ENCODE peak calls at places on chromosome 3, in ten cellular contexts. I is mesothelial cell of epicardium, R is BJ, C is H9, A is A549, W is WTC11, S is foreskin fibroblast, D is astrocyte, P is endothelial cell, V is lower leg skin. E is an unnamed sample.

GRCh38 chr3:97970131-97970530 is 2.1 kb downstream of the RIOX2 start:
- DNase-seq in I (no peak), R (no peak), C (no peak), A (no peak), W (no peak), S (no peak), D (no peak), P (no peak), V (no peak), E (no peak)

GRCh38 chr3:136105044-136105443 is 91.1 kb downstream of the MSL2 start:
- DNase-seq in I (no peak), R (no peak), C (no peak), A (no peak), W (no peak), S (no peak), D (no peak), P (no peak), V (no peak), E (no peak)

GRCh38 chr3:55651011-55651410 is 163.9 kb upstream of the WNT5A start:
- DNase-seq in I (no peak), R (no peak), C (no peak), A (no peak), W (no peak), S (no peak), D (no peak), P (no peak), V (no peak), E (no peak)

GRCh38 chr3:43979637-43980036 is 262.0 kb upstream of the TOPAZ1 start:
- DNase-seq in I (no peak), R (no peak), C (no peak), A (no peak), W (no peak), S (no peak), D (no peak), P (no peak), V (no peak), E (no peak)

GRCh38 chr3:57803647-57804081 is 47.6 kb downstream of the SLMAP start:
- DNase-seq in I (no peak), R (peak), C (no peak), A (peak), W (no peak), S (peak), D (peak), P (no peak), V (peak), E (no peak)

GRCh38 chr3:122946185-122946584 is 81.4 kb downstream of the SEMA5B start:
- DNase-seq in I (no peak), R (no peak), C (no peak), A (no peak), W (no peak), S (no peak), D (no peak), P (no peak), V (no peak), E (no peak)

GRCh38 chr3:173138031-173138430 is 3.0 kb downstream of the SPATA16 start:
- DNase-seq in I (no peak), R (no peak), C (no peak), A (no peak), W (no peak), S (no peak), D (peak), P (no peak), V (no peak), E (no peak)

GRCh38 chr3:141660598-141660947 is 77.5 kb upstream of the RNF7 start:
- DNase-seq in I (no peak), R (no peak), C (no peak), A (no peak), W (no peak), S (no peak), D (no peak), P (no peak), V (no peak), E (no peak)

GRCh38 chr3:111968319-111969059 is 10.3 kb upstream of the ABHD10 start:
- DNase-seq in I (no peak), R (no peak), C (no peak), A (no peak), W (no peak), S (no peak), D (no peak), P (no peak), V (no peak), E (no peak)

GRCh38 chr3:72628065-72628464 is 220.2 kb downstream of the SHQ1 start:
- DNase-seq in I (peak), R (no peak), C (no peak), A (no peak), W (no peak), S (no peak), D (no peak), P (no peak), V (peak), E (no peak)

GRCh38 chr3:170330366-170330765 is 27.1 kb upstream of the SKIL start:
- DNase-seq in I (no peak), R (no peak), C (peak), A (peak), W (no peak), S (peak), D (peak), P (no peak), V (no peak), E (no peak)

GRCh38 chr3:194631696-194632095 is 1.5 kb downstream of the TMEM44 start:
- DNase-seq in I (no peak), R (no peak), C (no peak), A (no peak), W (no peak), S (no peak), D (no peak), P (no peak), V (no peak), E (no peak)

GRCh38 chr3:45054196-45054857 is 28.2 kb downstream of the CLEC3B start:
- DNase-seq in I (no peak), R (peak), C (no peak), A (no peak), W (no peak), S (peak), D (peak), P (no peak), V (peak), E (no peak)

GRCh38 chr3:48952510-48953118 is 34.0 kb downstream of the ARIH2 start:
- DNase-seq in I (no peak), R (no peak), C (peak), A (no peak), W (peak), S (no peak), D (no peak), P (peak), V (no peak), E (peak)

GRCh38 chr3:135314227-135314626 is 519.2 kb downstream of the EPHB1 start:
- DNase-seq in I (no peak), R (no peak), C (no peak), A (no peak), W (no peak), S (no peak), D (no peak), P (no peak), V (no peak), E (no peak)

GRCh38 chr3:15319575-15319974 is 12.8 kb downstream of the SH3BP5 start:
- DNase-seq in I (no peak), R (no peak), C (no peak), A (no peak), W (no peak), S (peak), D (peak), P (no peak), V (no peak), E (no peak)

GRCh38 chr3:106578911-106579310 is 710.1 kb upstream of the CBLB start:
- DNase-seq in I (no peak), R (no peak), C (no peak), A (no peak), W (no peak), S (peak), D (no peak), P (no peak), V (no peak), E (no peak)

GRCh38 chr3:160003520-160004128 is 15.0 kb downstream of the IL12A start:
- DNase-seq in I (no peak), R (no peak), C (peak), A (peak), W (peak), S (peak), D (peak), P (peak), V (no peak), E (peak)

GRCh38 chr3:123843668-123844067 is 40.5 kb downstream of the MYLK start:
- DNase-seq in I (no peak), R (peak), C (no peak), A (no peak), W (no peak), S (peak), D (peak), P (no peak), V (no peak), E (no peak)

GRCh38 chr3:67685499-67685898 is 31.1 kb upstream of the SUCLG2 start:
- DNase-seq in I (no peak), R (no peak), C (no peak), A (no peak), W (no peak), S (no peak), D (no peak), P (no peak), V (no peak), E (no peak)

GRCh38 chr3:42652251-42652610 is 1.3 kb upstream of the ZBTB47 start:
- DNase-seq in I (no peak), R (no peak), C (peak), A (no peak), W (no peak), S (no peak), D (no peak), P (no peak), V (no peak), E (no peak)
- TF ChIP-seq CTCF in I (no peak), R (no peak), C (no peak), A (no peak), W (no peak), S (no peak), D (no peak), P (no peak), V (no peak), E (no peak)

DNA sequence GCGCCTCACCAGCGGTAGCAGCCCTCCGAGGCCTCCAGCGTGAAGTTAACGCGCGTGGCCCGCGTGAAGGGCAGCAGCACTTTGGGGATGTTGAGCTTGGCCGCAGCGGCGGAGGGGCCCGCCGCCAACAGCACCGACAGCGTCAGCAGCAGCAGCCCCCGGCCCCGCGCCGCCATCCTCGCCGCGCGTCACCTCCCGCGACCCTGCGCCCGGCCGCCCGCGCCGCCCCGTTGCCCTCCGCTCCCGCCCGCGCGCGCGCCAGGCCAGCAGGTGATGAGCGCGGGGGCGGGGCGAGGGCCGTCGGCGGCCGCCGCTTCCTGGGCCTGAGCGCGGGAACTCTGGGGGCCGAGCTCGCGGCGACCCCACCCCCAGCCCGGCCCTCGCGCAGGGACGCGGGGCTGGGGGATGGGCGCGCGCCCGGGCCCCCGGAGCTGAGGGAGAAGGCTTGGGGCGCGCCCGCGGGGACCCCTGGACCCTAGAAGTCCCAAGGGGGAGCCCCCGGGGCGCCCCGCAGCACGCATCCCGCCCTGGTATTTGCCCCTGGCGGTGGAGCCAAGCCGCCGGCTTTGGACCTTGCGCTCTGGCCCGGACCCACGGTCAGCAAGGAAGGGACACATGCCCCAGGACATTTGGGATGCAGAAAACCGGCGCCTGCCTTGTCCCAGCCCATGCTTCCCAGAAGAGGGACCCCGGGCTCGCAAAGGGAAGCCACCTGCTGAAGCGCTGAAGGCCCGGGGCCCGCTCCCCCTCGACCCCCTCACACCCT is at the start of gene NUP210:
- DNase-seq in I (no peak), R (no peak), C (peak), A (peak), W (peak), S (no peak), D (no peak), P (peak), V (no peak), E (peak)
- TF ChIP-seq CTCF in I (no peak), R (no peak), C (peak), A (no peak), W (no peak), S (no peak), D (no peak), P (no peak), V (no peak), E (no peak)

GRCh38 chr3:152073267-152073666 is 195.5 kb upstream of the MBNL1 start:
- DNase-seq in I (no peak), R (no peak), C (no peak), A (no peak), W (no peak), S (peak), D (peak), P (no peak), V (no peak), E (no peak)
- TF ChIP-seq CTCF in I (no peak), R (peak), C (no peak), A (no peak), W (no peak), S (no peak), D (peak), P (no peak), V (no peak), E (no peak)

GRCh38 chr3:158912188-158912587 is 110.3 kb downstream of the MFSD1 start:
- DNase-seq in I (no peak), R (no peak), C (peak), A (no peak), W (no peak), S (no peak), D (no peak), P (no peak), V (no peak), E (no peak)
- TF ChIP-seq CTCF in I (peak), R (peak), C (peak), A (no peak), W (no peak), S (no peak), D (no peak), P (peak), V (no peak), E (no peak)

GRCh38 chr3:53604232-53604631 is 109.8 kb downstream of the CACNA1D start:
- DNase-seq in I (no peak), R (no peak), C (no peak), A (no peak), W (no peak), S (no peak), D (no peak), P (no peak), V (no peak), E (no peak)
- TF ChIP-seq CTCF in I (no peak), R (no peak), C (no peak), A (no peak), W (no peak), S (no peak), D (no peak), P (no peak), V (no peak), E (no peak)

GRCh38 chr3:120114981-120115380 is 20.7 kb upstream of the GSK3B start:
- DNase-seq in I (no peak), R (no peak), C (no peak), A (no peak), W (no peak), S (no peak), D (no peak), P (no peak), V (no peak), E (no peak)

GRCh38 chr3:120113128-120114116 is 19.2 kb upstream of the GSK3B start:
- DNase-seq in I (no peak), R (peak), C (no peak), A (no peak), W (no peak), S (peak), D (peak), P (no peak), V (no peak), E (no peak)

GRCh38 chr3:120114376-120114775 is 20.1 kb upstream of the GSK3B start:
- DNase-seq in I (no peak), R (no peak), C (no peak), A (no peak), W (no peak), S (no peak), D (no peak), P (no peak), V (no peak), E (no peak)

DNA sequence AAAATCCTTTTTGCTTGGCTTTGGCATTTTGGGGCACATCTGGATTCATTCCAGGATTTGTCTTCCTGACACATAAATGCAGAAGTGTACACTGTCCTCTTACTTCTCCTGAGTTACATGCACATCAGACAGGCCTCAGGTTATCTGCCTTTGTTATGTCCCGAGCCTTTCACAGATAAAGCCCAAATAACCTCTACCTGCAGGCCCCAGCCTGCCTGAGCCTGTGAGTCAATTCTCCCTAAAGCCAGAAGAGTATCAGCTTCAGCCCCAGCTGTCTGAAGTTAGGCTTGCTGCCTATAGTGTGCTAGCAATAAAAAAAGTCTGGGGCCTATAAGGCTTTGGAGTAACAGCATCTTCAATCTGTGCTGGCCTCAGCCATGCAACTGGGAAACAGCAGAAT is 17.7 kb upstream of the GSK3B start:
- DNase-seq in I (no peak), R (no peak), C (no peak), A (no peak), W (no peak), S (no peak), D (no peak), P (no peak), V (peak), E (no peak)
- TF ChIP-seq CTCF in I (no peak), R (no peak), C (no peak), A (no peak), W (no peak), S (no peak), D (no peak), P (no peak), V (no peak), E (no peak)

DNA sequence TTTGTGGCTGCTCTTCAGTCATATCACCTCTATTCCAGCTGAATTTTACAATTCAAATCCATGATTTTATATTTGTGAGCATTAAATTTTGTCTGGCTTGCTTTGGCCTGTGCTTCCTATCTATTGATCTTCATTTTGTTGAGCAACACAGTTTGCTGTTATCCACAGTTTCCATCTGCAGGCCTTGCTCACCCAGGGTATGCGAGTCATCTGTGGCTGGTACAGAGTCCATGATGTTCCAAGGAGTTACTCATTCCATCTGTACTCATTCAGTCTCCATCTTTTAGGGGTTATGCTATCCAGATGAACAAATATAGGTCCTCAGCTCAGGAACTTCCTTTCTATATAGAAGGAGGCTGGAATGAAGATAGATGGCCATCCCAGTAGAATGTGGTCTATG is 70.1 kb upstream of the CCK start:
- DNase-seq in I (no peak), R (no peak), C (no peak), A (no peak), W (no peak), S (no peak), D (no peak), P (no peak), V (no peak), E (no peak)
- TF ChIP-seq CTCF in I (no peak), R (no peak), C (no peak), A (no peak), W (no peak), S (no peak), D (no peak), P (no peak), V (no peak), E (no peak)

DNA sequence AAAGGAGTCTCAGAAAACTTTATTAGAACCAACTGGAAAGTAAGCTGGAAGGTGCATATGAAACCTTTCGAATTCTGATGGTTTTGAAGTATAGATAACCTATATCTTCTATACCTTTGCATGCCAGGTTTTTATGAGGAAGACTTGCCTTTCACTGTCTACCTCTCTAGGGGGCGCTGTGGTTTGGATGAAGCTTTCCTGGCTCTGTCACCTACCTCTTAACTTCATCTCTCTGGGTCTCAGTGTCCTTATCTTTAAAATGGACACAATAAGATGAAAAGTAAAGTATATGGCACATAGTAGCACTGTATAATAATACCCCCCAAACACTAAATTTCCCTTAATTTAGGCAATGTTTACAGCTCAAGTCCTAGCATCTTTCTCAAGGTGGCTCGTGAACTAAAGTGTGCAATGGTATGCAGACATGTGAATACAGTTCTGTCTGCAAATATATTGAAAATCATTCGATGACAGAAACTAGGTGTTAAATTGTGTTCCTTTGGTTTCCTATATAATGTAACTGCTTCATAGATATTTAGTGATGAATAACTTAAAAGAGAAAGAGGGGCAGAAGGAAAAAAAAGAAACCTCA is 314.3 kb downstream of the CHST2 start:
- DNase-seq in I (no peak), R (no peak), C (no peak), A (no peak), W (peak), S (no peak), D (no peak), P (no peak), V (no peak), E (no peak)
- TF ChIP-seq CTCF in I (peak), R (peak), C (peak), A (peak), W (peak), S (peak), D (peak), P (peak), V (no peak), E (peak)

E was measured in nephron progenitor cell.